ENCODE peak calls at places on chromosome 9, in five cellular contexts. S is psoas muscle, Q is thyroid gland, T is ovary, N is GM23248. C is an unnamed sample.
A peak's percentile ranks its signal among the peaks of the same experiment; 100 is the strongest.

GRCh38 chr9:114484854-114485443 is 20.3 kb downstream of the WHRN start:
- DNase-seq in S (no peak), Q (no peak), T (no peak), N (peak; percentile 88), C (no peak)

GRCh38 chr9:114287001-114287762 is 35.7 kb upstream of the ORM1 start:
- DNase-seq in S (peak; percentile 8), Q (no peak), T (peak; percentile 34), N (no peak), C (peak; percentile 53)

GRCh38 chr9:98314381-98315066 is 59.1 kb upstream of the TBC1D2 start:
- DNase-seq in S (no peak), Q (peak; percentile 42), T (no peak), N (peak; percentile 85), C (no peak)

GRCh38 chr9:77977210-77977611 is 54.4 kb downstream of the GNAQ start:
- DNase-seq in S (peak; percentile 57), Q (peak; percentile 47), T (peak; percentile 76), N (peak; percentile 79), C (peak; percentile 74)

GRCh38 chr9:135926402-135927194 is 19.3 kb upstream of the CAMSAP1 start:
- DNase-seq in S (peak; percentile 88), Q (no peak), T (no peak), N (peak; percentile 96), C (peak; percentile 74)

GRCh38 chr9:86945868-86946711 is 1.2 kb downstream of the GAS1 start:
- DNase-seq in S (peak; percentile 75), Q (peak; percentile 71), T (peak; percentile 82), N (peak; percentile 93), C (peak; percentile 52)

GRCh38 chr9:131645078-131645776 is 94.6 kb downstream of the RAPGEF1 start:
- DNase-seq in S (no peak), Q (peak; percentile 75), T (no peak), N (peak; percentile 69), C (no peak)

GRCh38 chr9:4371108-4371507 is 71.2 kb upstream of the GLIS3 start:
- DNase-seq in S (no peak), Q (no peak), T (no peak), N (peak; percentile 99), C (no peak)

GRCh38 chr9:19379283-19379682 is 753 bp downstream of the RPS6 start:
- DNase-seq in S (no peak), Q (no peak), T (no peak), N (peak; percentile 33), C (no peak)

GRCh38 chr9:131762356-131762932 is 22.6 kb upstream of the RAPGEF1 start:
- DNase-seq in S (peak; percentile 79), Q (peak; percentile 73), T (peak; percentile 82), N (peak; percentile 86), C (peak; percentile 79)

GRCh38 chr9:85377751-85378289 is 363.9 kb downstream of the AGTPBP1 start:
- DNase-seq in S (no peak), Q (no peak), T (no peak), N (no peak), C (no peak)

GRCh38 chr9:18658764-18659705 is 185.1 kb downstream of the ADAMTSL1 start:
- DNase-seq in S (no peak), Q (no peak), T (no peak), N (peak; percentile 79), C (no peak)

GRCh38 chr9:33858346-33858869 is 41.4 kb downstream of the UBE2R2 start:
- DNase-seq in S (no peak), Q (no peak), T (no peak), N (peak; percentile 45), C (no peak)

GRCh38 chr9:33111621-33112020 is 35.1 kb upstream of the SMU1 start:
- DNase-seq in S (no peak), Q (no peak), T (no peak), N (peak; percentile 0), C (no peak)

GRCh38 chr9:88400021-88400420 is 11.8 kb downstream of the SPIN1 start:
- DNase-seq in S (no peak), Q (no peak), T (no peak), N (peak; percentile 86), C (no peak)

GRCh38 chr9:114033397-114034103 is 44.5 kb downstream of the AMBP start:
- DNase-seq in S (peak; percentile 49), Q (peak; percentile 12), T (peak; percentile 62), N (no peak), C (peak; percentile 65)

GRCh38 chr9:93345630-93346239 is 105.8 kb upstream of the FAM120A start:
- DNase-seq in S (no peak), Q (no peak), T (no peak), N (no peak), C (no peak)

GRCh38 chr9:98147582-98147981 is 28.6 kb upstream of the TRIM14 start:
- DNase-seq in S (no peak), Q (no peak), T (no peak), N (peak; percentile 57), C (no peak)

GRCh38 chr9:89698606-89699005 is 93.8 kb downstream of the GADD45G start:
- DNase-seq in S (no peak), Q (no peak), T (no peak), N (no peak), C (no peak)

GRCh38 chr9:117480251-117480650 is 65.4 kb upstream of the ASTN2 start:
- DNase-seq in S (no peak), Q (no peak), T (no peak), N (no peak), C (no peak)

GRCh38 chr9:93093449-93094293 is 2.3 kb upstream of the CARD19 start:
- DNase-seq in S (no peak), Q (peak; percentile 51), T (peak; percentile 47), N (no peak), C (peak; percentile 17)

GRCh38 chr9:133677126-133678010 is 41.2 kb downstream of the DBH start:
- DNase-seq in S (no peak), Q (no peak), T (no peak), N (no peak), C (no peak)

GRCh38 chr9:76580188-76580587 is 121.2 kb downstream of the GCNT1 start:
- DNase-seq in S (no peak), Q (peak; percentile 15), T (no peak), N (no peak), C (no peak)
- H3K27ac ChIP-seq in S (no peak overlapping the region), Q (no peak overlapping the region), T (no peak overlapping the region), N (no peak overlapping the region), C (no peak overlapping the region)

GRCh38 chr9:76177924-76178323 is 216.3 kb downstream of the RFK start:
- DNase-seq in S (no peak), Q (no peak), T (no peak), N (no peak), C (no peak)
- H3K27ac ChIP-seq in S (no peak overlapping the region), Q (no peak overlapping the region), T (no peak overlapping the region), N (no peak overlapping the region), C (no peak overlapping the region)

GRCh38 chr9:96554801-96555566 is 64.7 kb downstream of the CDC14B start:
- DNase-seq in S (no peak), Q (no peak), T (no peak), N (peak; percentile 86), C (no peak)
- H3K27ac ChIP-seq in S (no peak overlapping the region), Q (no peak overlapping the region), T (no peak overlapping the region), N (peak overlapping the region; percentile 93), C (peak overlapping the region; percentile 90)

DNA sequence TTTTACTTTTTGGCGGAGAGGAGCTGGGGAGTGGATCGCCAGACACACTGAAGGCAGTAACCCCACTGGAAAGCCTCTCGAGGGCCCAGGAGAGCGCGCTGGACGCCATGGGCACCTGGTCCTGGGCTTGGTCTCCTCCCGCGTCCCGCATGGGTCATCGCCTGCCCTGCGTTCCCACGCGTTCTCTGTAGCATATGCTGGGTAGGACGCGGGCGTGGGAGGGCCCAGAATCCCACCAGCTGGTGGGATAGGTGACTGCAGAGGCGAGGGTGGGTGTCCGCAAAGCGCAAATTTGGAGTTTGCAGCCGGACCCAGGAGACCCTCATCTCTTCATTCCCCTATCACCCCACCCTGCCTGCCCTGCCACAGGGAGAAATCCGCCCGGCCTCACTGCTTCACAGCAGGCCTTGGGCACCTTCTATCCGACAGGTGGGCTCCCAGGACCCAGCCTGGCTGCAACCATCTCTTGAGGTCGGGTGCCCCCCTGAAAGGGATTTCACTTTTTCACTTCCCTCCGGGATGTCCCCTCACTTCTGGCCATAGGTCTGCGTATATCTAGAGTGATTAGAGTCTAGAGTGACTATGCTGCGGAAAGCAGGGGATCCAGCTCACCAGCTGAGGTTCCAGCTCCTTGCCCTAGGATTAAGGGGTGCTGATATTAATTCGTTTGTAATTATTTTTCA is 2.9 kb downstream of the DMRT2 start:
- DNase-seq in S (no peak), Q (no peak), T (no peak), N (no peak), C (no peak)
- H3K27ac ChIP-seq in S (no peak overlapping the region), Q (no peak overlapping the region), T (no peak overlapping the region), N (no peak overlapping the region), C (no peak overlapping the region)

DNA sequence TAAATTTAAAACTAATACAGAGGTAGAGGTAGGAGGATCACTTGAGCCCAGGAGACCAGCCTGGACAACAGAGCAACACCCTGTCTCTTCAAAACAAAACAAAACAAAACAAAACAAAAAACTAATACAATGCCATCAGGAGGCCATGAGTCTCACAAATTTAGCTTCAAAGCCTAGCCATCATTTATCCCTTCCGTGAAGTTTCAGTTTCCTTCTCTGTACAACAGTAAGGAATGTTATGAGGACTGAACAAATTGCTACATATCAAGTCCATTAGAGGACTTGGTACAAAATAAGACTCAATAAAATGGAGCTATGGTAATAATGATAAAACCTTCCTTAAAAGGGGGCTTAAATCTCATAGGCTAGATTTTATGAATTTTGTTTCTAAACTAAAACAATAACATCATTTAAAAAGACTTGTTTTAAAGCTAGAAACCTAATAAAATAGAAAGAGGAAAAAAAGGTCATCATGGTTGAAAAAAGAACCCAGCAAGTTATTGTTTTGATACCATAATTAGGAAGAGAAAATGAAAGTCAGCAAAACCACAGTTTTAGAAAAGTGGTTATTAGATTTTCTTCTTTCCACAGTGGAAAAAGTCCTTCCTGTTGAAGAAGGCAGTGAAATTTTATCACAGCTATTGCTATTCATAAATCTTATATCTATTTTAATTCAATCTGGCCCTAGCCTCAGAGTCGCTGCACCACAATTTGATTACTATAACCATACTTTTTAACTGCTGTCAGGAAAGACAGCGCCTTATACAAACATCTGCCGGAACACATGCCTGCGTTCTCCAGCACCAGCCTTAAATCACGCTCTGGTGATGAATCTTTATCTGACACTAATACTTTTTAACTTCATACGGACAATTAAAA is 60.5 kb downstream of the MAPKAP1 start:
- DNase-seq in S (no peak), Q (no peak), T (no peak), N (peak; percentile 54), C (no peak)
- H3K27ac ChIP-seq in S (no peak overlapping the region), Q (no peak overlapping the region), T (peak overlapping the region; percentile 66), N (peak overlapping the region; percentile 35), C (peak overlapping the region; percentile 6)

GRCh38 chr9:121914604-121915303 is 178.4 kb downstream of the TTLL11 start:
- DNase-seq in S (no peak), Q (no peak), T (no peak), N (no peak), C (no peak)

GRCh38 chr9:121910491-121911040 is 182.5 kb downstream of the TTLL11 start:
- DNase-seq in S (no peak), Q (no peak), T (no peak), N (no peak), C (no peak)

GRCh38 chr9:121914017-121914595 is 179.0 kb downstream of the TTLL11 start:
- DNase-seq in S (no peak), Q (no peak), T (no peak), N (no peak), C (no peak)

GRCh38 chr9:121915304-121915625 is 177.8 kb downstream of the TTLL11 start:
- DNase-seq in S (no peak), Q (no peak), T (no peak), N (no peak), C (no peak)

GRCh38 chr9:121912812-121913627 is 180.1 kb downstream of the TTLL11 start:
- DNase-seq in S (no peak), Q (no peak), T (no peak), N (peak; percentile 21), C (no peak)
- H3K27ac ChIP-seq in S (no peak overlapping the region), Q (no peak overlapping the region), T (no peak overlapping the region), N (no peak overlapping the region), C (no peak overlapping the region)

GRCh38 chr9:137313326-137313920 is 11.4 kb upstream of the NRARP start:
- DNase-seq in S (no peak), Q (no peak), T (no peak), N (no peak), C (no peak)
- H3K27ac ChIP-seq in S (no peak overlapping the region), Q (no peak overlapping the region), T (no peak overlapping the region), N (no peak overlapping the region), C (no peak overlapping the region)

C was measured in tibial artery.